ENCODE peak calls at places on chromosomes 16 and 17, in seven cellular contexts. F, T, D, L, P, Y and G are unnamed samples.

GRCh38 chr17:20944014-20944905 is 98.6 kb downstream of the USP22 start:
- DNase-seq in F (no peak), T (peak; percentile 43), D (no peak), L (peak; percentile 86), P (no peak), Y (peak; percentile 5), G (peak; percentile 26)

GRCh38 chr16:20175358-20175757 is 101.7 kb upstream of the GPR139 start:
- DNase-seq in F (no peak), T (no peak), D (no peak), L (no peak), P (no peak), Y (no peak), G (no peak)

GRCh38 chr17:17749921-17750320 is 68.7 kb downstream of the RAI1 start:
- DNase-seq in F (no peak), T (peak; percentile 52), D (no peak), L (peak; percentile 48), P (no peak), Y (no peak), G (peak; percentile 28)

GRCh38 chr16:87150359-87151280 is 166.6 kb downstream of the C16orf95 start:
- DNase-seq in F (no peak), T (no peak), D (no peak), L (no peak), P (no peak), Y (no peak), G (no peak)

GRCh38 chr17:49997256-49997735 is 2.3 kb upstream of the DLX3 start:
- DNase-seq in F (no peak), T (no peak), D (no peak), L (no peak), P (no peak), Y (no peak), G (no peak)

GRCh38 chr17:1180958-1181768 is 1.4 kb upstream of the ABR start:
- DNase-seq in F (no peak), T (no peak), D (no peak), L (no peak), P (no peak), Y (no peak), G (no peak)

GRCh38 chr17:19002805-19003542 is 1.6 kb downstream of the FAM83G start:
- DNase-seq in F (no peak), T (peak; percentile 55), D (no peak), L (no peak), P (no peak), Y (no peak), G (peak; percentile 52)

GRCh38 chr17:65062168-65062915 is 5.8 kb upstream of the GNA13 start:
- DNase-seq in F (no peak), T (peak; percentile 62), D (no peak), L (no peak), P (no peak), Y (no peak), G (peak; percentile 55)

GRCh38 chr16:53504161-53504663 is 1.2 kb upstream of the AKTIP start:
- DNase-seq in F (no peak), T (peak; percentile 19), D (no peak), L (peak; percentile 36), P (no peak), Y (no peak), G (peak; percentile 69)

GRCh38 chr16:27869411-27869810 is 194.1 kb downstream of the GSG1L start:
- DNase-seq in F (no peak), T (no peak), D (no peak), L (no peak), P (no peak), Y (no peak), G (no peak)

GRCh38 chr16:85658504-85659326 is 30.0 kb downstream of the GINS2 start:
- DNase-seq in F (no peak), T (no peak), D (no peak), L (no peak), P (no peak), Y (no peak), G (no peak)

GRCh38 chr17:82956146-82956725 is 116.4 kb upstream of the ZNF750 start:
- DNase-seq in F (no peak), T (no peak), D (no peak), L (peak; percentile 23), P (no peak), Y (no peak), G (no peak)

GRCh38 chr17:76887809-76888208 is 19.6 kb downstream of the MGAT5B start:
- DNase-seq in F (no peak), T (no peak), D (no peak), L (no peak), P (no peak), Y (no peak), G (no peak)

GRCh38 chr17:50682938-50683337 is 24.8 kb downstream of the ANKRD40 start:
- DNase-seq in F (no peak), T (no peak), D (no peak), L (no peak), P (no peak), Y (no peak), G (no peak)

GRCh38 chr17:7079581-7080444 is at the start of gene CLEC10A:
- DNase-seq in F (no peak), T (no peak), D (no peak), L (no peak), P (no peak), Y (no peak), G (no peak)

GRCh38 chr17:55266051-55266957 is 1.5 kb downstream of the HLF start:
- DNase-seq in F (no peak), T (no peak), D (no peak), L (no peak), P (no peak), Y (no peak), G (no peak)

GRCh38 chr16:50360779-50361178 is 8.0 kb downstream of the BRD7 start:
- DNase-seq in F (no peak), T (no peak), D (no peak), L (no peak), P (no peak), Y (no peak), G (no peak)

GRCh38 chr17:44216173-44216572 is 3.3 kb downstream of the UBTF start:
- DNase-seq in F (no peak), T (no peak), D (no peak), L (no peak), P (no peak), Y (no peak), G (no peak)

GRCh38 chr17:50508573-50509460 is 578 bp downstream of the MYCBPAP start:
- DNase-seq in F (no peak), T (no peak), D (no peak), L (no peak), P (no peak), Y (no peak), G (no peak)

GRCh38 chr17:77693301-77693700 is 265.2 kb upstream of the TNRC6C start:
- DNase-seq in F (no peak), T (no peak), D (no peak), L (no peak), P (no peak), Y (no peak), G (no peak)

GRCh38 chr17:66441012-66441703 is 138.7 kb downstream of the PRKCA start:
- DNase-seq in F (no peak), T (no peak), D (no peak), L (no peak), P (no peak), Y (no peak), G (peak; percentile 61)

GRCh38 chr16:75070055-75070841 is 46.3 kb downstream of the LDHD start:
- DNase-seq in F (no peak), T (no peak), D (no peak), L (peak; percentile 59), P (no peak), Y (no peak), G (no peak)

GRCh38 chr17:48637323-48638260 is 11.4 kb upstream of the HOXB9 start:
- DNase-seq in F (no peak), T (peak; percentile 83), D (no peak), L (no peak), P (no peak), Y (no peak), G (peak; percentile 87)

GRCh38 chr16:2971134-2971984 is 2.2 kb downstream of the PAQR4 start:
- DNase-seq in F (no peak), T (no peak), D (no peak), L (no peak), P (no peak), Y (no peak), G (no peak)

GRCh38 chr17:7886227-7887037 is 2.2 kb upstream of the CHD3 start:
- DNase-seq in F (peak; percentile 22), T (peak; percentile 34), D (no peak), L (peak; percentile 54), P (no peak), Y (no peak), G (peak; percentile 44)

GRCh38 chr17:17018612-17019429 is 23.4 kb upstream of the MPRIP start:
- DNase-seq in F (no peak), T (no peak), D (no peak), L (peak; percentile 95), P (no peak), Y (no peak), G (no peak)

GRCh38 chr17:73261952-73262675 is 434 bp upstream of the CPSF4L start:
- DNase-seq in F (no peak), T (no peak), D (no peak), L (peak; percentile 76), P (no peak), Y (no peak), G (no peak)

GRCh38 chr17:412211-413015 is 59.8 kb upstream of the RPH3AL start:
- DNase-seq in F (peak; percentile 1), T (peak; percentile 64), D (no peak), L (peak; percentile 51), P (no peak), Y (peak; percentile 51), G (peak; percentile 64)

GRCh38 chr16:56593573-56594291 is 4.4 kb downstream of the MT3 start:
- DNase-seq in F (no peak), T (no peak), D (no peak), L (no peak), P (no peak), Y (no peak), G (no peak)

GRCh38 chr17:6574689-6575595 is 18.6 kb upstream of the PITPNM3 start:
- DNase-seq in F (no peak), T (peak; percentile 74), D (peak; percentile 23), L (peak; percentile 33), P (no peak), Y (no peak), G (peak; percentile 25)